ENCODE peak calls at places on chromosomes 11 and 22, in seven cellular contexts. U is CD4-positive, alpha-beta memory T cell; X is NCI-H1092; Q is NCI-H524 treated with DMSO at 0.1 percent for 48 hours; N is activated CD4-positive, alpha-beta T cell treated with anti-CD3 and anti-CD28 coated beads for 48 hours; K is stimulated activated naive CD8-positive, alpha-beta T cell treated with anti-CD3 and anti-CD28 coated beads, Interleukin-15, Interleukin-2, amounts not matched to agents 100 U/mL and 50 U/mL, for 24 hours; F is GM19239. C is an unnamed sample.

GRCh38 chr11:75946531-75947530 is 131.8 kb downstream of the UVRAG start:
- DNase-seq in U (no peak), X (peak), Q (no peak), N (no peak), K (no peak), F (no peak), C (no peak)

GRCh38 chr11:85787809-85788805 is 22.8 kb downstream of the SYTL2 start:
- DNase-seq in U (no peak), X (no peak), Q (no peak), N (no peak), K (no peak), F (no peak), C (no peak)

GRCh38 chr11:65187971-65188461 is 6.3 kb downstream of the CAPN1 start:
- DNase-seq in U (no peak), X (no peak), Q (no peak), N (no peak), K (no peak), F (no peak), C (no peak)

GRCh38 chr22:38352436-38352835 is 35.2 kb upstream of the CSNK1E start:
- DNase-seq in U (no peak), X (no peak), Q (no peak), N (no peak), K (no peak), F (no peak), C (no peak)

GRCh38 chr11:8608646-8609045 is 14.6 kb upstream of the STK33 start:
- DNase-seq in U (no peak), X (no peak), Q (no peak), N (no peak), K (no peak), F (no peak), C (no peak)

GRCh38 chr22:35424761-35425160 is 24.8 kb downstream of the MCM5 start:
- DNase-seq in U (no peak), X (no peak), Q (no peak), N (no peak), K (no peak), F (no peak), C (no peak)

GRCh38 chr22:50085211-50085999 is at the start of gene MLC1:
- DNase-seq in U (no peak), X (no peak), Q (no peak), N (peak), K (peak), F (no peak), C (no peak)

GRCh38 chr11:110921742-110922200 is 209.5 kb upstream of the ARHGAP20 start:
- DNase-seq in U (no peak), X (no peak), Q (no peak), N (no peak), K (no peak), F (no peak), C (no peak)

GRCh38 chr11:127345819-127346459 is 345.4 kb upstream of the KIRREL3 start:
- DNase-seq in U (no peak), X (peak), Q (no peak), N (peak), K (peak), F (peak), C (peak)